ENCODE peak calls at places on chromosomes 6 and 20, in four cellular contexts. C is mesenchymal stem cell; E is naive thymus-derived CD4-positive, alpha-beta T cell; K is heart right ventricle. N is an unnamed sample.
A peak's percentile ranks its signal among the peaks of the same experiment; 100 is the strongest.

GRCh38 chr6:53151676-53152075 is 3.0 kb upstream of the GCM1 start:
- DNase-seq in C (no peak), E (no peak), K (no peak), N (no peak)

GRCh38 chr6:120056085-120056484 is 706.5 kb upstream of the MAN1A1 start:
- DNase-seq in C (no peak), E (no peak), K (no peak), N (no peak)

GRCh38 chr6:40320441-40320840 is 266.7 kb downstream of the LRFN2 start:
- DNase-seq in C (no peak), E (no peak), K (no peak), N (no peak)

GRCh38 chr6:87391334-87391733 is 16.4 kb upstream of the CFAP206 start:
- DNase-seq in C (peak; percentile 26), E (no peak), K (no peak), N (no peak)

GRCh38 chr6:26457796-26458688 is at the start of gene BTN2A1:
- DNase-seq in C (peak; percentile 96), E (peak; percentile 79), K (peak; percentile 90), N (peak; percentile 71)

GRCh38 chr6:7954477-7955200 is 44.1 kb upstream of the TXNDC5 start:
- DNase-seq in C (peak; percentile 3), E (no peak), K (no peak), N (no peak)

GRCh38 chr20:50737352-50737751 is 6.0 kb downstream of the PARD6B start:
- DNase-seq in C (no peak), E (no peak), K (no peak), N (no peak)

GRCh38 chr6:20415304-20416062 is 13.8 kb downstream of the E2F3 start:
- DNase-seq in C (no peak), E (no peak), K (no peak), N (no peak)

GRCh38 chr6:3312604-3313167 is 53.9 kb downstream of the PSMG4 start:
- DNase-seq in C (no peak), E (no peak), K (no peak), N (no peak)

GRCh38 chr20:1707588-1708449 is 50.2 kb upstream of the SIRPG start:
- DNase-seq in C (no peak), E (peak; percentile 42), K (no peak), N (no peak)

GRCh38 chr6:92779758-92780157 is 639.6 kb downstream of the EPHA7 start:
- DNase-seq in C (peak; percentile 81), E (no peak), K (peak; percentile 7), N (no peak)

GRCh38 chr6:33428219-33428890 is 8.5 kb downstream of the SYNGAP1 start:
- DNase-seq in C (peak; percentile 65), E (peak; percentile 51), K (no peak), N (no peak)

GRCh38 chr20:44552950-44553908 is 29.1 kb upstream of the PKIG start:
- DNase-seq in C (peak; percentile 93), E (no peak), K (no peak), N (no peak)

GRCh38 chr6:165562421-165563090 is 100.5 kb downstream of the PDE10A start:
- DNase-seq in C (no peak), E (no peak), K (no peak), N (no peak)

GRCh38 chr6:72048080-72048479 is 161.7 kb downstream of the RIMS1 start:
- DNase-seq in C (no peak), E (no peak), K (no peak), N (no peak)

GRCh38 chr6:48664850-48665249 is 553.9 kb upstream of the PTCHD4 start:
- DNase-seq in C (no peak), E (no peak), K (no peak), N (no peak)

GRCh38 chr6:55980627-55981211 is 105.3 kb upstream of the BMP5 start:
- DNase-seq in C (peak; percentile 55), E (no peak), K (peak; percentile 17), N (no peak)

GRCh38 chr6:151248295-151248694 is 8.5 kb downstream of the AKAP12 start:
- DNase-seq in C (no peak), E (no peak), K (no peak), N (no peak)

GRCh38 chr20:34581341-34582189 is 23.0 kb downstream of the MAP1LC3A start:
- DNase-seq in C (peak; percentile 63), E (no peak), K (no peak), N (no peak)

GRCh38 chr6:42777126-42777822 is 4.6 kb upstream of the BICRAL start:
- DNase-seq in C (peak; percentile 50), E (no peak), K (no peak), N (no peak)

GRCh38 chr6:168718821-168719475 is 278.0 kb downstream of the SMOC2 start:
- DNase-seq in C (no peak), E (no peak), K (no peak), N (no peak)

DNA sequence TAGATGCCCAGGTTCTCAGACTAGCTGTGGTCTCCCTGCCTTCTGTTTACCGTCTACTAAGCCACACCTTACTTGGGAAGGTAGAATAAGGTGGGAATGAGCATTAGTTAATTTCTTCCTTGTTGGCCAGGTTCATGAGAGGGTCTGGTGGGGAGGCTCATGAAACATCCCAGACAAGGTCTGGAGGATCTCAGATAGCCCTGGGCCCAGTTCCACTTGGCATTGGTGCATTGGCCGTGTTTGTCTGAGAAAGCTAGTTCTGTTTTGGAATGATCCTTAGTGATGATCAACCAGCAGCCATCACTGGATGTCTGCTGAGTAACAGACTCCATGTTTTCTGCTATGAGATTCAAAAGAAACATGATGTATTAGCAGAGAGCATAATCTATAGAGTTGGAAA is 155.1 kb downstream of the SLC24A3 start:
- DNase-seq in C (no peak), E (no peak), K (no peak), N (no peak)
- H3K9me3 ChIP-seq in C (no peaks in the 10 kb centered on the region), E (no peaks in the 10 kb centered on the region), K (no peaks in the 10 kb centered on the region), N (no peaks in the 10 kb centered on the region)

GRCh38 chr6:170166511-170167122 is 124.3 kb downstream of the DLL1 start:
- DNase-seq in C (no peak), E (no peak), K (no peak), N (no peak)

GRCh38 chr6:170165085-170165484 is 125.8 kb downstream of the DLL1 start:
- DNase-seq in C (no peak), E (no peak), K (peak; percentile 69), N (no peak)

GRCh38 chr6:170163405-170164170 is 127.3 kb downstream of the DLL1 start:
- DNase-seq in C (no peak), E (no peak), K (no peak), N (no peak)

GRCh38 chr6:170164271-170164900 is 126.5 kb downstream of the DLL1 start:
- DNase-seq in C (no peak), E (no peak), K (no peak), N (no peak)

GRCh38 chr6:170165501-170166117 is 125.3 kb downstream of the DLL1 start:
- DNase-seq in C (no peak), E (no peak), K (no peak), N (no peak)
- H3K9me3 ChIP-seq in C (no peaks in the 10 kb centered on the region), E (no peaks in the 10 kb centered on the region), K (no peaks in the 10 kb centered on the region), N (no peaks in the 10 kb centered on the region)

DNA sequence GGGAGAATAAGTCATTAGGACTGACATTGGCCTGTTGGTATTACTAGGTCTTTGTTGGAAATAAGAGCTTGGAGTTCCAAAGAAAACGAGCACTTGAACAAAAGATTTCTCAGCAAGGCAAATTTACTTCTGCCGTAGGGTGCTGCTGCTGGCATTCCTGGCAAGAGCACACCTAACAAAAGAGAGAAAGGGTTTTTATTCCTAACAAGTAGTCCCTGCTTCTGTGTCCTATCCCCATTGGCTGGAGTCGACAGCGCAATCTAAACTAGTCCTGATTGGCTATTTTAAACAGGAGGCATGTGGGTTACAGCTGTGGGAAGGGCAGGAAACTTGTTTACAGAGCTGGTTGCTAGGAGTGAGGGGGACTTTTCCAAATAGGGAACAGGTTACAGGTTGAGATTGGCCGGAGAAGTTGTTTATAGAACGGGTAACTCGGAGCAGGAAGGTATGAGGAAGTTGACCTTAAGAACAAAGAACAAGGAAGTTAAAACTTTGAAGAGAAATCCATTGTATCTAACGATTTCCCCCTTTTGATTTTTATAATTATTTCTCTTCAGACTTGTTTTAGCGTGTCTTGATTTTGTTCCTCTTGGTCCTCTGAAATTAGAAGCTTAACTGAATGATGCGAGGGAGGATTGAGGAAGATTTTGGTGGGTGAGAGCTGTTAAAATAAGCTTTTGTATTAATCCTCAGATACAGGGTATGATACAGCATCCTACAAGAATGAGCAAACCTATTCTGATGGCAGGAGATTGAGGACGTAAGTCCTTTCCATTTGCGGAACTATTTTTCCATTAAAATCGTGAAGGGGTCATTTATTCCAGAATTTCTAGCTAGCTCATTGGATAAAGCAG is 3.4 kb upstream of the ZNFX1 start:
- DNase-seq in C (peak; percentile 92), E (no peak), K (no peak), N (no peak)
- H3K9me3 ChIP-seq in C (peaks cover 21% of the 10 kb centered on the region), E (peaks cover 14% of the 10 kb centered on the region), K (peaks cover 10% of the 10 kb centered on the region), N (peaks cover 51% of the 10 kb centered on the region)

GRCh38 chr6:22413681-22414305 is 117.0 kb upstream of the PRL start:
- DNase-seq in C (no peak), E (no peak), K (no peak), N (no peak)

GRCh38 chr6:22424196-22424595 is 127.4 kb upstream of the PRL start:
- DNase-seq in C (no peak), E (no peak), K (no peak), N (no peak)

GRCh38 chr6:22421187-22421586 is 124.4 kb upstream of the PRL start:
- DNase-seq in C (no peak), E (no peak), K (no peak), N (no peak)

GRCh38 chr6:22412994-22413393 is 116.2 kb upstream of the PRL start:
- DNase-seq in C (no peak), E (no peak), K (no peak), N (no peak)

GRCh38 chr6:22418714-22419113 is 121.9 kb upstream of the PRL start:
- DNase-seq in C (no peak), E (no peak), K (no peak), N (no peak)
- H3K9me3 ChIP-seq in C (peaks cover 34% of the 10 kb centered on the region), E (peaks cover 5% of the 10 kb centered on the region), K (no peaks in the 10 kb centered on the region), N (no peaks in the 10 kb centered on the region)

GRCh38 chr6:137181876-137182653 is 8.6 kb upstream of the IL22RA2 start:
- DNase-seq in C (no peak), E (no peak), K (no peak), N (no peak)
- H3K9me3 ChIP-seq in C (peaks cover 78% of the 10 kb centered on the region), E (no peaks in the 10 kb centered on the region), K (peaks cover 37% of the 10 kb centered on the region), N (no peaks in the 10 kb centered on the region)

GRCh38 chr20:39756828-39757227 is 794.7 kb downstream of the DHX35 start:
- DNase-seq in C (no peak), E (no peak), K (no peak), N (no peak)
- H3K9me3 ChIP-seq in C (peaks cover 10% of the 10 kb centered on the region), E (no peaks in the 10 kb centered on the region), K (no peaks in the 10 kb centered on the region), N (no peaks in the 10 kb centered on the region)